ENCODE peak calls at places on chromosomes 7 and 10, in ten cellular contexts. U is adipocyte, W is hepatocyte, Q is GM23338, X is skeletal muscle cell, Z is sigmoid colon, J is left ventricle myocardium inferior, P is cardiac fibroblast, G is fibroblast of lung, T is astrocyte of the spinal cord. V is an unnamed sample.

GRCh38 chr7:158782638-158783490 is 46.4 kb downstream of the ESYT2 start:
- DNase-seq in U (peak; percentile 42), W (peak; percentile 48), Q (peak; percentile 51), X (no peak), G (peak; percentile 58), P (peak; percentile 60), T (peak; percentile 50), Z (peak; percentile 92), J (peak; percentile 64), V (peak; percentile 56)

GRCh38 chr10:121753726-121754476 is 155.7 kb upstream of the FGFR2 start:
- DNase-seq in W (no peak), X (peak; percentile 55), G (peak; percentile 67), Q (peak; percentile 43), T (peak; percentile 84), P (peak; percentile 75), U (peak; percentile 48), J (no peak), Z (no peak), V (peak; percentile 80)

GRCh38 chr7:101662447-101662998 is 33.4 kb upstream of the MYL10 start:
- DNase-seq in W (no peak), P (no peak), G (no peak), T (no peak), Q (no peak), U (no peak), X (no peak), Z (no peak), J (no peak), V (no peak)

GRCh38 chr10:101130141-101130540 is 959 bp upstream of the TLX1 start:
- DNase-seq in U (no peak), X (no peak), Q (no peak), J (no peak), G (no peak), P (no peak), W (no peak), T (no peak), Z (no peak), V (no peak)

GRCh38 chr10:63217120-63217605 is 84.0 kb downstream of the NRBF2 start:
- DNase-seq in X (peak; percentile 25), J (no peak), P (peak; percentile 72), Z (no peak), G (peak; percentile 80), Q (peak; percentile 72), W (peak; percentile 63), U (peak; percentile 85), T (peak; percentile 76), V (peak; percentile 73)

GRCh38 chr10:62512732-62513475 is 138.7 kb downstream of the ZNF365 start:
- DNase-seq in Q (no peak), T (no peak), J (no peak), X (no peak), Z (no peak), G (peak; percentile 5), W (no peak), P (no peak), U (no peak), V (no peak)

GRCh38 chr10:16779375-16779774 is 37.8 kb downstream of the RSU1 start:
- DNase-seq in P (peak; percentile 3), Q (no peak), Z (no peak), X (no peak), G (no peak), U (no peak), T (no peak), J (no peak), W (no peak), V (no peak)

GRCh38 chr7:5139998-5140397 is 50.0 kb upstream of the WIPI2 start:
- DNase-seq in X (no peak), Q (peak; percentile 73), P (peak; percentile 33), Z (no peak), T (no peak), W (peak; percentile 21), U (peak; percentile 7), J (no peak), G (peak; percentile 11), V (peak; percentile 41)

GRCh38 chr7:90766814-90767564 is 170.9 kb downstream of the CDK14 start:
- DNase-seq in J (peak; percentile 61), Q (no peak), U (peak; percentile 8), W (peak; percentile 69), X (peak; percentile 72), G (peak; percentile 60), P (peak; percentile 91), T (peak; percentile 64), Z (no peak), V (peak; percentile 91)

GRCh38 chr10:75926763-75927162 is 495.3 kb downstream of the LRMDA start:
- DNase-seq in W (no peak), Z (peak; percentile 74), X (no peak), T (no peak), G (no peak), J (no peak), P (no peak), Q (peak; percentile 14), U (peak; percentile 36), V (no peak)

GRCh38 chr7:130831817-130832481 is 97.9 kb upstream of the KLF14 start:
- DNase-seq in Z (no peak), X (no peak), T (peak; percentile 50), G (peak; percentile 79), W (peak; percentile 69), Q (peak; percentile 41), U (peak; percentile 75), J (no peak), P (peak; percentile 78), V (peak; percentile 78)

GRCh38 chr7:111010833-111011232 is 80.1 kb upstream of the LRRN3 start:
- DNase-seq in G (no peak), Z (no peak), U (no peak), W (peak; percentile 6), P (no peak), T (no peak), J (no peak), Q (no peak), X (no peak), V (no peak)

GRCh38 chr7:159048656-159049055 is 96.0 kb downstream of the VIPR2 start:
- DNase-seq in P (no peak), W (no peak), Q (no peak), Z (no peak), T (no peak), J (no peak), U (no peak), X (no peak), G (no peak), V (no peak)

DNA sequence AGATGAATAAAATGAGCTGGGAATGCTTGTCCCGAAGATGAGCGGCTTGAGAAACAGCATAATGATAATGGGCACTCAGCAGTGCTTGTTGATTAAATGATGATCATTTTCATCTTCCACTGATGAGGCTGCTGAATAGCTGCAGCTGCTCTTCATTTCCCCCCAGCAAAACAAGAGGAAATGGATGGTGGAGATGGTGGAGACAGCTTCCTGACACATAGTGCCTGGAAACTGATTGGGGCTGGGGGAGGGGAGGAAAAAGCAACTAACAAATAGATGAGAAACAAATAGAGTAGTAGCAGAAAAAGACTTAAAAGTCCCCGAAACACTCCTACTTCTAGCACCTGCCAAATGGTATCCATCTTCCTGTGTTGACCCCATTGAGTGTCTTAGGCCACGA is 41.4 kb downstream of the MRC1 start:
- DNase-seq in P (no peak), J (no peak), T (no peak), G (no peak), U (no peak), X (no peak), W (no peak), Q (peak; percentile 11), Z (no peak), V (no peak)
- H3K4me3 ChIP-seq in P (no peak overlapping the region), J (no peak overlapping the region), T (no peak overlapping the region), G (no peak overlapping the region), U (no peak overlapping the region), X (no peak overlapping the region), W (no peak overlapping the region), Q (no peak overlapping the region), Z (no peak overlapping the region), V (no peak overlapping the region)

GRCh38 chr7:952548-953441 is 1.7 kb downstream of the ADAP1 start:
- DNase-seq in W (no peak), Q (no peak), U (no peak), Z (peak; percentile 62), X (no peak), T (no peak), P (no peak), J (peak; percentile 8), G (no peak), V (no peak)
- H3K4me3 ChIP-seq in W (peak overlapping the region; percentile 38), Q (peak overlapping the region; percentile 64), U (peak overlapping the region; percentile 73), Z (no peak overlapping the region), X (no peak overlapping the region), T (no peak overlapping the region), P (no peak overlapping the region), J (peak overlapping the region; percentile 67), G (no peak overlapping the region), V (no peak overlapping the region)

GRCh38 chr10:79078367-79079073 is 9.8 kb downstream of the ZMIZ1 start:
- DNase-seq in G (no peak), J (no peak), W (no peak), P (no peak), T (no peak), X (no peak), Z (no peak), Q (peak; percentile 39), U (no peak), V (no peak)

GRCh38 chr10:79079074-79079397 is 10.3 kb downstream of the ZMIZ1 start:
- DNase-seq in W (no peak), P (peak; percentile 21), X (no peak), T (no peak), Z (no peak), U (peak; percentile 21), G (no peak), Q (no peak), J (no peak), V (no peak)

GRCh38 chr10:79079490-79080355 is 11.0 kb downstream of the ZMIZ1 start:
- DNase-seq in X (no peak), Q (no peak), P (peak; percentile 35), W (peak; percentile 76), U (peak; percentile 79), T (peak; percentile 64), J (peak; percentile 67), G (peak; percentile 47), Z (peak; percentile 83), V (peak; percentile 36)

GRCh38 chr10:79075418-79075817 is 6.7 kb downstream of the ZMIZ1 start:
- DNase-seq in Z (no peak), J (no peak), T (no peak), X (no peak), U (no peak), W (no peak), Q (no peak), P (no peak), G (no peak), V (no peak)

DNA sequence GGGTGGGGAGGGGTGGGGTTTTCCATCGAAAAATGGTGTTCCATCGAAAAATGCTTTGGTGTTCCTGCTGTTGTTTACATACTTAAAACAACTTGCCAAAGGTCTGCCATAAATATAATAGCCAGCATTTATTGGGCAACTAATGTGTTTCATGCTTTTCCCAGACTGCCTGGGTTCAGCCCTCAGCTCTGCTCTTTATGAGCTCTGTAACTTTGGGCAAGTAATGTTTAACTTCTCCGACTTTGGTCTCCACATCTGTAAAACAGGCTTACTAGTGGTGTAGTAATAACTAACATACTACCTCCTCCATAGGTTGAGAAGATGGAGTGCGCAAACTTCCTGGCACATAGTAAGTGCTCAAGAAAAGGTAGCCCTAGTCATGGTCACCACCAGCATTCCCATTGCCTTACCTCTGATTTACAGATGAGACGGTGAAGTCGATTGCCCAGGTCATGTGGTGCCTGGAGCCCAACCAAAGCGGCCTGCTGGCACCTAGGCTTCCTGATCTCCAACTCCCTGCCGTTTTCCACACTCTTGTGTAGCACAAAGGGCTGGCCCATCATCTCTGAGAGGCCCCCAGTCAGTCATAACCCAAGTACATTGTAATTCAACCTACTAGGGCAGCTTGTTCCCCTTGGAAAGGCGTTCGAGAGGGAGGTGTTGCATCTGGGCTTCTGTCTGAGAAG is 8.9 kb downstream of the ZMIZ1 start:
- DNase-seq in W (no peak), T (no peak), U (no peak), P (no peak), X (no peak), Q (no peak), Z (no peak), J (no peak), G (no peak), V (no peak)
- H3K4me3 ChIP-seq in W (no peak overlapping the region), T (no peak overlapping the region), U (no peak overlapping the region), P (no peak overlapping the region), X (no peak overlapping the region), Q (no peak overlapping the region), Z (no peak overlapping the region), J (no peak overlapping the region), G (no peak overlapping the region), V (no peak overlapping the region)

GRCh38 chr10:73859441-73860049 is 14.8 kb downstream of the CAMK2G start:
- DNase-seq in J (no peak), X (no peak), Z (peak; percentile 61), G (no peak), U (no peak), P (no peak), T (no peak), W (no peak), Q (no peak), V (no peak)
- H3K4me3 ChIP-seq in J (no peak overlapping the region), X (no peak overlapping the region), Z (no peak overlapping the region), G (no peak overlapping the region), U (no peak overlapping the region), P (no peak overlapping the region), T (no peak overlapping the region), W (no peak overlapping the region), Q (no peak overlapping the region), V (no peak overlapping the region)

V was measured in fibroblast of pulmonary artery.